ENCODE peak calls at places on chromosomes 12 and 14, in seven cellular contexts. G is heart left ventricle, Y is Peyer's patch, U is Calu3, T is mammary epithelial cell, J is IMR-90, C is natural killer cell. X is an unnamed sample.

GRCh38 chr12:49342066-49342913 is 4.4 kb upstream of the DNAJC22 start:
- DNase-seq in G (peak), Y (peak), U (peak), T (peak), J (peak), C (peak), X (peak)

GRCh38 chr12:129540249-129540648 is 363.6 kb downstream of the TMEM132D start:
- DNase-seq in G (no peak), Y (no peak), U (no peak), T (no peak), J (no peak), C (no peak), X (no peak)

GRCh38 chr12:25495336-25496097 is 57.6 kb downstream of the LMNTD1 start:
- DNase-seq in G (no peak), Y (no peak), U (peak), T (peak), J (peak), C (no peak), X (peak)

GRCh38 chr14:95237121-95237876 is 80.0 kb upstream of the DICER1 start:
- DNase-seq in G (no peak), Y (peak), U (no peak), T (no peak), J (no peak), C (no peak), X (no peak)

GRCh38 chr14:103023881-103024473 is 33.4 kb downstream of the CDC42BPB start:
- DNase-seq in G (peak), Y (peak), U (no peak), T (no peak), J (peak), C (no peak), X (peak)

GRCh38 chr12:89160716-89161123 is 191.6 kb downstream of the DUSP6 start:
- DNase-seq in G (no peak), Y (peak), U (no peak), T (peak), J (peak), C (no peak), X (peak)

GRCh38 chr12:42716521-42716920 is 127.0 kb upstream of the PRICKLE1 start:
- DNase-seq in G (no peak), Y (no peak), U (no peak), T (no peak), J (peak), C (no peak), X (no peak)

GRCh38 chr12:104823985-104824441 is 134.1 kb downstream of the SLC41A2 start:
- DNase-seq in G (no peak), Y (no peak), U (no peak), T (no peak), J (no peak), C (no peak), X (no peak)

GRCh38 chr12:58142991-58143390 is 201.6 kb downstream of the ATP23 start:
- DNase-seq in G (no peak), Y (no peak), U (no peak), T (no peak), J (no peak), C (no peak), X (no peak)

GRCh38 chr12:115638753-115639666 is 638.5 kb downstream of the MED13L start:
- DNase-seq in G (no peak), Y (peak), U (no peak), T (no peak), J (no peak), C (no peak), X (no peak)

GRCh38 chr12:11508699-11509098 is 113.3 kb upstream of the PRB2 start:
- DNase-seq in G (no peak), Y (no peak), U (no peak), T (peak), J (peak), C (no peak), X (peak)

GRCh38 chr12:71565568-71565967 is 98.1 kb downstream of the ZFC3H1 start:
- DNase-seq in G (no peak), Y (no peak), U (no peak), T (no peak), J (no peak), C (no peak), X (no peak)

GRCh38 chr12:24562761-24563392 is 386.0 kb downstream of the BCAT1 start:
- DNase-seq in G (peak), Y (no peak), U (peak), T (peak), J (peak), C (no peak), X (no peak)

GRCh38 chr12:120228291-120229070 is 27.6 kb upstream of the RPLP0 start:
- DNase-seq in G (peak), Y (peak), U (peak), T (peak), J (peak), C (peak), X (peak)

GRCh38 chr12:31118831-31119530 is 45.3 kb downstream of the DDX11 start:
- DNase-seq in G (peak), Y (peak), U (peak), T (no peak), J (no peak), C (no peak), X (no peak)

GRCh38 chr12:129844662-129845061 is 59.2 kb downstream of the TMEM132D start:
- DNase-seq in G (no peak), Y (no peak), U (no peak), T (no peak), J (no peak), C (no peak), X (no peak)

GRCh38 chr14:60311417-60311816 is 62.4 kb downstream of the PPM1A start:
- DNase-seq in G (no peak), Y (no peak), U (no peak), T (peak), J (peak), C (no peak), X (peak)

GRCh38 chr12:80936642-80937390 is 918 bp downstream of the LIN7A start:
- DNase-seq in G (peak), Y (peak), U (peak), T (peak), J (peak), C (no peak), X (no peak)

GRCh38 chr12:127830730-127831129 is 436.2 kb upstream of the TMEM132C start:
- DNase-seq in G (no peak), Y (no peak), U (no peak), T (no peak), J (no peak), C (no peak), X (no peak)

GRCh38 chr14:51457858-51458562 is 193.7 kb upstream of the FRMD6 start:
- DNase-seq in G (no peak), Y (no peak), U (no peak), T (no peak), J (no peak), C (no peak), X (no peak)

GRCh38 chr12:57276935-57277563 is 26.1 kb upstream of the STAC3 start:
- DNase-seq in G (no peak), Y (no peak), U (peak), T (peak), J (peak), C (no peak), X (peak)

GRCh38 chr12:12804432-12804886 is 8.7 kb upstream of the DDX47 start:
- DNase-seq in G (no peak), Y (no peak), U (peak), T (peak), J (peak), C (no peak), X (peak)

GRCh38 chr14:101251812-101252442 is 309.4 kb upstream of the DIO3 start:
- DNase-seq in G (no peak), Y (no peak), U (no peak), T (no peak), J (no peak), C (no peak), X (no peak)

GRCh38 chr14:69580009-69580577 is 5.4 kb upstream of the CCDC177 start:
- DNase-seq in G (no peak), Y (peak), U (peak), T (peak), J (peak), C (no peak), X (peak)

GRCh38 chr12:2654741-2655140 is 140.0 kb upstream of the FKBP4 start:
- DNase-seq in G (no peak), Y (peak), U (no peak), T (no peak), J (no peak), C (no peak), X (no peak)

GRCh38 chr12:95790912-95791849 is 617 bp upstream of the NTN4 start:
- DNase-seq in G (no peak), Y (no peak), U (peak), T (peak), J (peak), C (peak), X (no peak)

GRCh38 chr12:132166093-132166492 is 21.8 kb downstream of the NOC4L start:
- DNase-seq in G (no peak), Y (no peak), U (no peak), T (no peak), J (no peak), C (no peak), X (no peak)

GRCh38 chr12:108519558-108519957 is 4.5 kb downstream of the FICD start:
- DNase-seq in G (no peak), Y (no peak), U (no peak), T (no peak), J (no peak), C (no peak), X (no peak)

GRCh38 chr12:121861549-121862254 is 3.0 kb upstream of the HPD start:
- DNase-seq in G (no peak), Y (no peak), U (no peak), T (no peak), J (peak), C (no peak), X (peak)

GRCh38 chr12:121858318-121858661 is 369 bp downstream of the HPD start:
- DNase-seq in G (no peak), Y (no peak), U (no peak), T (no peak), J (no peak), C (no peak), X (no peak)

GRCh38 chr12:121860257-121860656 is 1.6 kb upstream of the HPD start:
- DNase-seq in G (no peak), Y (no peak), U (no peak), T (no peak), J (no peak), C (no peak), X (no peak)

GRCh38 chr12:121858662-121859572 is at the start of gene HPD:
- DNase-seq in G (peak), Y (peak), U (no peak), T (peak), J (peak), C (no peak), X (peak)

GRCh38 chr12:121857322-121858246 is 1.1 kb downstream of the HPD start:
- DNase-seq in G (no peak), Y (no peak), U (no peak), T (no peak), J (no peak), C (no peak), X (no peak)
- TF ChIP-seq CTCF in G (no peak), Y (no peak), U (no peak), T (no peak), J (no peak), C (no peak), X (no peak)

GRCh38 chr12:19833775-19834501 is 394.6 kb downstream of the AEBP2 start:
- DNase-seq in G (no peak), Y (no peak), U (no peak), T (peak), J (peak), C (no peak), X (no peak)
- TF ChIP-seq CTCF in G (no peak), Y (no peak), U (no peak), T (peak), J (no peak), C (no peak), X (no peak)

GRCh38 chr14:59305836-59306555 is 117.5 kb downstream of the DAAM1 start:
- DNase-seq in G (no peak), Y (no peak), U (no peak), T (no peak), J (peak), C (no peak), X (peak)
- TF ChIP-seq CTCF in G (no peak), Y (no peak), U (no peak), T (no peak), J (no peak), C (no peak), X (no peak)

GRCh38 chr12:62259993-62260732 is at the start of gene USP15:
- DNase-seq in G (peak), Y (peak), U (peak), T (peak), J (peak), C (peak), X (peak)

GRCh38 chr12:62260733-62261683 is 804 bp downstream of the USP15 start:
- DNase-seq in G (no peak), Y (peak), U (peak), T (peak), J (peak), C (no peak), X (peak)

GRCh38 chr12:62261876-62262275 is 1.7 kb downstream of the USP15 start:
- DNase-seq in G (no peak), Y (no peak), U (no peak), T (no peak), J (no peak), C (no peak), X (no peak)

GRCh38 chr12:62258231-62258630 is 2.0 kb upstream of the USP15 start:
- DNase-seq in G (no peak), Y (no peak), U (no peak), T (no peak), J (no peak), C (no peak), X (no peak)

GRCh38 chr12:62259311-62259992 is 752 bp upstream of the USP15 start:
- DNase-seq in G (no peak), Y (no peak), U (no peak), T (no peak), J (no peak), C (no peak), X (no peak)
- TF ChIP-seq CTCF in G (no peak), Y (no peak), U (no peak), T (no peak), J (no peak), C (no peak), X (no peak)

DNA sequence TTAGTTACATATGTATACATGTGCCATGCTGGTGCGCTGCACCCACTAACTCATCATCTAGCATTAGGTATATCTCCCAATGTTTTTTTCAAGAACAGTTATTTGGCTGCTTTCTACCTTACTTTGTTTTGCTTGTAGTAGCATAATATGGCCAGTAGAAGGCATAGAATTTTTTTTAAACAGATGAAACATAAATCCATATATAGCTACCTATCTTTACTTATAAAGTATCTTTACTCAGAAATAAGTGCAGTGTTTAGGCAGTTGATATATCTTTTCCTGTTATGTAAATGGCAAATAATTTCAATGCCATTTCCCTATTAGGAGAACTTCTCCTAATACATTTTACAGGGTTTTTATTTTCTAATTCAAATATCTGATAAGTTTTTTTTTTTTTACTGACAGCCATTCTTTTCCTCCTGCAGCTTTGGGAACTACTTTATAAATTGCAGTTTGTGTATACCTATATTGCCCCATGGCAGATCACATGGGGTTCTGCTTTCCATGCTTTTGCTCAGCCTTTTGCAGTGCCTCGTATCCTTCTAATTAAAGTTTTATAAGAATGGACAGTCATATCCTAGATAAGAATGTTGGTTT is 143.1 kb downstream of the PCNX1 start:
- DNase-seq in G (no peak), Y (no peak), U (no peak), T (no peak), J (peak), C (no peak), X (peak)
- TF ChIP-seq CTCF in G (peak), Y (peak), U (no peak), T (peak), J (peak), C (peak), X (peak)